ENCODE peak calls at places on chromosomes 4 and X, in four cellular contexts. One of them, this sample, is unnamed.

GRCh38 chr4:40924096-40924792 is 174.5 kb downstream of the NSUN7 start:
- DNase-seq in gastrocnemius medialis: peak
- DNase-seq in colonic mucosa: peak
- DNase-seq in Panc1: peak
- DNase-seq in this sample: no peak

GRCh38 chrX:10722804-10723364 is 102.5 kb upstream of the MID1 start:
- DNase-seq in gastrocnemius medialis: peak
- DNase-seq in colonic mucosa: peak
- DNase-seq in Panc1: no peak
- DNase-seq in this sample: peak

GRCh38 chr4:100165809-100166208 is 24.5 kb downstream of the DDIT4L start:
- DNase-seq in gastrocnemius medialis: no peak
- DNase-seq in colonic mucosa: no peak
- DNase-seq in Panc1: no peak
- DNase-seq in this sample: no peak

GRCh38 chr4:189092596-189092995 is 848.1 kb upstream of the FRG1 start:
- DNase-seq in gastrocnemius medialis: no peak
- DNase-seq in colonic mucosa: no peak
- DNase-seq in Panc1: no peak
- DNase-seq in this sample: no peak

GRCh38 chr4:1458581-1458980 is 52.3 kb upstream of the NKX1-1 start:
- DNase-seq in gastrocnemius medialis: no peak
- DNase-seq in colonic mucosa: no peak
- DNase-seq in Panc1: no peak
- DNase-seq in this sample: no peak

GRCh38 chr4:94334962-94335361 is 7.7 kb downstream of the HPGDS start:
- DNase-seq in gastrocnemius medialis: peak
- DNase-seq in colonic mucosa: no peak
- DNase-seq in Panc1: no peak
- DNase-seq in this sample: peak

GRCh38 chr4:157075401-157075800 is 549 bp upstream of the GLRB start:
- DNase-seq in gastrocnemius medialis: no peak
- DNase-seq in colonic mucosa: no peak
- DNase-seq in Panc1: no peak
- DNase-seq in this sample: no peak

GRCh38 chr4:132266374-132266773 is 882.7 kb upstream of the PCDH10 start:
- DNase-seq in gastrocnemius medialis: no peak
- DNase-seq in colonic mucosa: no peak
- DNase-seq in Panc1: no peak
- DNase-seq in this sample: no peak

GRCh38 chr4:166153539-166153938 is 280.5 kb downstream of the TLL1 start:
- DNase-seq in gastrocnemius medialis: no peak
- DNase-seq in colonic mucosa: no peak
- DNase-seq in Panc1: no peak
- DNase-seq in this sample: no peak

GRCh38 chr4:85682391-85682790 is 207.4 kb downstream of the ARHGAP24 start:
- DNase-seq in gastrocnemius medialis: no peak
- DNase-seq in colonic mucosa: no peak
- DNase-seq in Panc1: no peak
- DNase-seq in this sample: no peak

GRCh38 chrX:133649659-133650058 is 234.4 kb upstream of the GPC4 start:
- DNase-seq in gastrocnemius medialis: no peak
- DNase-seq in colonic mucosa: no peak
- DNase-seq in Panc1: no peak
- DNase-seq in this sample: no peak

GRCh38 chrX:20857746-20858145 is 516.5 kb upstream of the CNKSR2 start:
- DNase-seq in gastrocnemius medialis: no peak
- DNase-seq in colonic mucosa: no peak
- DNase-seq in Panc1: no peak
- DNase-seq in this sample: no peak

GRCh38 chr4:5554376-5554775 is 154.0 kb downstream of the EVC2 start:
- DNase-seq in gastrocnemius medialis: no peak
- DNase-seq in colonic mucosa: no peak
- DNase-seq in Panc1: no peak
- DNase-seq in this sample: no peak

GRCh38 chrX:65196758-65197371 is 220.6 kb upstream of the ZC4H2 start:
- DNase-seq in gastrocnemius medialis: no peak
- DNase-seq in colonic mucosa: peak
- DNase-seq in Panc1: no peak
- DNase-seq in this sample: no peak

GRCh38 chrX:107442914-107443527 is 6.4 kb upstream of the FRMPD3 start:
- DNase-seq in gastrocnemius medialis: no peak
- DNase-seq in colonic mucosa: peak
- DNase-seq in Panc1: no peak
- DNase-seq in this sample: peak

GRCh38 chr4:53477666-53478065 is 100.2 kb downstream of the FIP1L1 start:
- DNase-seq in gastrocnemius medialis: no peak
- DNase-seq in colonic mucosa: no peak
- DNase-seq in Panc1: no peak
- DNase-seq in this sample: no peak

GRCh38 chr4:8916251-8916913 is 44.7 kb upstream of the HMX1 start:
- DNase-seq in gastrocnemius medialis: no peak
- DNase-seq in colonic mucosa: no peak
- DNase-seq in Panc1: no peak
- DNase-seq in this sample: no peak

GRCh38 chrX:136147320-136147901 is at the start of gene FHL1:
- DNase-seq in gastrocnemius medialis: peak
- DNase-seq in colonic mucosa: peak
- DNase-seq in Panc1: no peak
- DNase-seq in this sample: no peak

GRCh38 chrX:71996826-71997225 is 86.2 kb downstream of the NHSL2 start:
- DNase-seq in gastrocnemius medialis: peak
- DNase-seq in colonic mucosa: no peak
- DNase-seq in Panc1: no peak
- DNase-seq in this sample: no peak

GRCh38 chr4:25638221-25638601 is 17.4 kb upstream of the SLC34A2 start:
- DNase-seq in gastrocnemius medialis: no peak
- DNase-seq in colonic mucosa: no peak
- DNase-seq in Panc1: no peak
- DNase-seq in this sample: no peak

GRCh38 chr4:77156912-77157858 is at the start of gene CCNG2:
- DNase-seq in gastrocnemius medialis: peak
- DNase-seq in colonic mucosa: peak
- DNase-seq in Panc1: no peak
- DNase-seq in this sample: no peak

GRCh38 chr4:81418572-81418971 is 53.1 kb downstream of the RASGEF1B start:
- DNase-seq in gastrocnemius medialis: no peak
- DNase-seq in colonic mucosa: no peak
- DNase-seq in Panc1: no peak
- DNase-seq in this sample: no peak

GRCh38 chrX:103727115-103727514 is 16.4 kb downstream of the TMEM31 start:
- DNase-seq in gastrocnemius medialis: no peak
- DNase-seq in colonic mucosa: no peak
- DNase-seq in Panc1: no peak
- DNase-seq in this sample: no peak

GRCh38 chrX:130704053-130705038 is 198.7 kb downstream of the ENOX2 start:
- DNase-seq in gastrocnemius medialis: no peak
- DNase-seq in colonic mucosa: no peak
- DNase-seq in Panc1: no peak
- DNase-seq in this sample: no peak

GRCh38 chr4:112036881-112037280 is 108.4 kb upstream of the FAM241A start:
- DNase-seq in gastrocnemius medialis: no peak
- DNase-seq in colonic mucosa: no peak
- DNase-seq in Panc1: no peak
- DNase-seq in this sample: no peak

GRCh38 chrX:118976599-118977340 is 2.4 kb downstream of the LONRF3 start:
- DNase-seq in gastrocnemius medialis: peak
- DNase-seq in colonic mucosa: peak
- DNase-seq in Panc1: no peak
- DNase-seq in this sample: no peak

GRCh38 chrX:14095702-14096101 is 66.0 kb upstream of the GEMIN8 start:
- DNase-seq in gastrocnemius medialis: no peak
- DNase-seq in colonic mucosa: peak
- DNase-seq in Panc1: peak
- DNase-seq in this sample: peak

GRCh38 chr4:145839151-145839550 is 99.5 kb downstream of the ZNF827 start:
- DNase-seq in gastrocnemius medialis: no peak
- DNase-seq in colonic mucosa: no peak
- DNase-seq in Panc1: no peak
- DNase-seq in this sample: no peak

GRCh38 chr4:3009422-3009821 is 46.1 kb downstream of the GRK4 start:
- DNase-seq in gastrocnemius medialis: no peak
- DNase-seq in colonic mucosa: no peak
- DNase-seq in Panc1: no peak
- DNase-seq in this sample: no peak

GRCh38 chrX:13220916-13221315 is 98.9 kb downstream of the ATXN3L start:
- DNase-seq in gastrocnemius medialis: no peak
- DNase-seq in colonic mucosa: no peak
- DNase-seq in Panc1: no peak
- DNase-seq in this sample: no peak

DNA sequence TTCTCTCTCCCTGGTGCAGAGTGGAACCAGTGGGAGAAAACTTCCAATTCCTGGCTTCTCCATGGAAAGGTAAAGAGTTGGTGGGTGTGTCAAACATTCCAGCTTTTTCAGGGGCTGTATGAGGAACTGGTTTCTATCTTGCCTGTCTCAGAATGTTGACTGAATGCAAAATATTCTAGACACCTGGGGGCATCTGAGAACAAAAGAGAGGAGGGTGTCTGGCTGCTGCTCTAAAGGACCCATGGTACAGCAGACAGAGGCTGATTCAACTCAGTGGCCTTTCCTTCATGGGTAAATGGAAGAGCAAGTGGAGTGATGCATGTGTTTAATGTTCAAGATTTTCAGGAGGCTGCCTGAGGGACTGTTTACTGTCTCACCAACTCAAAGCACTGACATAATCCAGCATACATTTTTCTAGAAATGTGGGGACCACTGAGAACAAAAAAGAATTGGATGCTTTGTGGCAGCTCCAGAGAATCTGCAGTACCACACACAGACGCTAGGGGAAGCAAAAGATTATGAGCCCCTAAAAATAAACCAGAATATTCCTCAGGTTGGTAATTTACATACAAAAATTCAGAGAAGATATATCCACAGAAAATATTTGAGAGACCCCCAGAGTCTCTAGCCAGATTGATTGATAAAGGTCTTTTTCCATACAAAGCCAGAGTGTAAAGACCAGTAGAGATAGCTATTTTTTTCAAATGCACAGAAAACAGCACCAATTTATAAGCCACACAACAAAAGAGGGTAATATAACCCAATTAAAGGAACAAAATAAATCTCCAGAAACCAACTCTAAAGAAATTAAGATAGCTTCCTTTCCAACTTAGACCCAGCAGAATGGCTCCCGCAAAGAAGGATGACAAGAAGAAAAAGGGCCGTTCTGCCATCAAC is 48.0 kb upstream of the STARD8 start:
- DNase-seq in gastrocnemius medialis: no peak
- DNase-seq in colonic mucosa: no peak
- DNase-seq in Panc1: no peak
- DNase-seq in this sample: no peak
- TF ChIP-seq CTCF in gastrocnemius medialis: peak
- TF ChIP-seq CTCF in colonic mucosa: peak
- TF ChIP-seq CTCF in Panc1: peak
- TF ChIP-seq CTCF in this sample: peak

GRCh38 chrX:2317527-2318055 is 183.2 kb downstream of the DHRSX start:
- DNase-seq in gastrocnemius medialis: no peak
- DNase-seq in colonic mucosa: no peak
- DNase-seq in Panc1: no peak
- DNase-seq in this sample: no peak

GRCh38 chrX:2318371-2318770 is 182.4 kb downstream of the DHRSX start:
- DNase-seq in gastrocnemius medialis: no peak
- DNase-seq in colonic mucosa: no peak
- DNase-seq in Panc1: no peak
- DNase-seq in this sample: no peak

GRCh38 chrX:2321411-2321810 is 179.4 kb downstream of the DHRSX start:
- DNase-seq in gastrocnemius medialis: peak
- DNase-seq in colonic mucosa: no peak
- DNase-seq in Panc1: no peak
- DNase-seq in this sample: no peak

GRCh38 chrX:2320089-2320488 is 180.7 kb downstream of the DHRSX start:
- DNase-seq in gastrocnemius medialis: no peak
- DNase-seq in colonic mucosa: no peak
- DNase-seq in Panc1: no peak
- DNase-seq in this sample: no peak

GRCh38 chrX:2320580-2321327 is 180.0 kb downstream of the DHRSX start:
- DNase-seq in gastrocnemius medialis: peak
- DNase-seq in colonic mucosa: no peak
- DNase-seq in Panc1: no peak
- DNase-seq in this sample: no peak
- H3K4me3 ChIP-seq in gastrocnemius medialis: peak
- H3K4me3 ChIP-seq in colonic mucosa: no peak
- H3K4me3 ChIP-seq in Panc1: no peak
- H3K4me3 ChIP-seq in this sample: no peak

DNA sequence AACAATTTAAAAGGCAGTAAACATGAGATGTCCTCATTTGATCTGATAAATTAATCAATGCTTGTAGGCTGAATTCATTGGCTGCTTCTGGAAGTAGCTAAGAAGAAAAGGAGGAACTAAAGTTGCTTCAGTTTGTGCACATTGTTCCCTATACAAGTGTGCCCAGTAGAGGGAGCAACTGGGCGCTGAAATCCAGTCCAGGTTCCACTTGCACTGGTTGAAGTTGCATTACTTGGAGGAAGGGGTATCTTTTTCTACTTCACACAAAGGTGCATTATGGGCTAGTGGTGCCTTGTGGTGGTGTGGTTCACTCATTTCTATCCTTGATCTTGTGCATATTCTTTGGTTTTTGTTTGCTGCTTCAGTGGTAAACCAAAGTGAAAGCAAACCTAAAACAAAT is 67.9 kb upstream of the SOX3 start:
- DNase-seq in gastrocnemius medialis: no peak
- DNase-seq in colonic mucosa: peak
- DNase-seq in Panc1: peak
- DNase-seq in this sample: peak
- TF ChIP-seq CTCF in gastrocnemius medialis: no peak
- TF ChIP-seq CTCF in colonic mucosa: peak
- TF ChIP-seq CTCF in Panc1: peak
- TF ChIP-seq CTCF in this sample: peak

GRCh38 chr4:123599061-123599919 is 202.7 kb downstream of the SPRY1 start:
- DNase-seq in gastrocnemius medialis: no peak
- DNase-seq in colonic mucosa: peak
- DNase-seq in Panc1: no peak
- DNase-seq in this sample: no peak

GRCh38 chr4:123599920-123600394 is 203.4 kb downstream of the SPRY1 start:
- DNase-seq in gastrocnemius medialis: peak
- DNase-seq in colonic mucosa: peak
- DNase-seq in Panc1: no peak
- DNase-seq in this sample: no peak

GRCh38 chr4:123600921-123601904 is 204.6 kb downstream of the SPRY1 start:
- DNase-seq in gastrocnemius medialis: no peak
- DNase-seq in colonic mucosa: peak
- DNase-seq in Panc1: no peak
- DNase-seq in this sample: no peak

GRCh38 chr4:123602007-123602406 is 205.4 kb downstream of the SPRY1 start:
- DNase-seq in gastrocnemius medialis: no peak
- DNase-seq in colonic mucosa: no peak
- DNase-seq in Panc1: no peak
- DNase-seq in this sample: no peak

DNA sequence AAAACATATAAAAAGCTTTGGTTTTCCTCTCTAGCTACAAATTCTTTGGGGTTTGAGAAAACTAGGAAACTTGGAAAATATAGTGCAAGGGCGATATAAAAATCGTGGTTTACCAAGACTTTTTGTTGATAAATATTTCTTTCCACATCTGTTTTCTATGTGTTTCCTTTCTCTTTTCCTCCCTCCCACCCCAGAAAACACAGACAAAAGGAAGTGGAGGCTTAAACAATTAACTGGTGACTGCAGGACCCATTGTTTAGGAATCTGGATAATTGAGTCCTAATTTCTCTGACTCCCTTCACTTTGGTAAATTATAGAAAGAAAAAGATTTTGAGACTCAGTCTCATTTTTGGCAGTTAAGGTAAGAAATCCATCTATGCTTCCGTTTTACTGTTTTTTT is 203.8 kb downstream of the SPRY1 start:
- DNase-seq in gastrocnemius medialis: no peak
- DNase-seq in colonic mucosa: no peak
- DNase-seq in Panc1: no peak
- DNase-seq in this sample: no peak
- H3K4me3 ChIP-seq in gastrocnemius medialis: no peak
- H3K4me3 ChIP-seq in colonic mucosa: no peak
- H3K4me3 ChIP-seq in Panc1: no peak
- H3K4me3 ChIP-seq in this sample: no peak